ENCODE peak calls at places on chromosomes 5 and 9, in six cellular contexts. F is lower lobe of right lung, C is cardiac fibroblast, M is epithelial cell of esophagus, O is WERI-Rb-1, V is heart left ventricle. U is an unnamed sample.

GRCh38 chr9:130890124-130890523 is 6.5 kb downstream of the QRFP start:
- DNase-seq in C (no peak), V (no peak), M (no peak), F (no peak), O (no peak), U (no peak)

GRCh38 chr9:106953166-106953565 is 90.2 kb downstream of the ZNF462 start:
- DNase-seq in M (peak; percentile 31), O (no peak), V (no peak), C (peak; percentile 74), F (no peak), U (peak; percentile 62)

GRCh38 chr5:504326-505148 is 19.7 kb downstream of the SLC9A3 start:
- DNase-seq in M (no peak), C (no peak), O (no peak), V (no peak), F (no peak), U (no peak)

GRCh38 chr5:177066227-177066626 is 20.5 kb upstream of the FGFR4 start:
- DNase-seq in M (peak; percentile 26), F (no peak), V (no peak), C (no peak), O (no peak), U (no peak)

GRCh38 chr5:54902817-54903473 is 82.4 kb downstream of the ESM1 start:
- DNase-seq in F (no peak), O (no peak), V (no peak), M (no peak), C (peak; percentile 66), U (no peak)

GRCh38 chr5:53246042-53246836 is 136.7 kb upstream of the MOCS2 start:
- DNase-seq in O (no peak), V (no peak), M (peak; percentile 88), F (no peak), C (peak; percentile 80), U (no peak)

GRCh38 chr5:62093981-62094380 is 212.0 kb upstream of the KIF2A start:
- DNase-seq in O (peak; percentile 54), F (no peak), C (peak; percentile 5), V (no peak), M (no peak), U (no peak)

GRCh38 chr5:119166026-119166425 is 95.1 kb downstream of the DMXL1 start:
- DNase-seq in F (no peak), O (no peak), V (no peak), C (no peak), M (no peak), U (no peak)

GRCh38 chr5:3843691-3844090 is 248.1 kb downstream of the IRX1 start:
- DNase-seq in C (no peak), V (no peak), O (no peak), M (peak; percentile 20), F (no peak), U (no peak)

GRCh38 chr9:122526602-122527001 is 491 bp downstream of the OR1N1 start:
- DNase-seq in C (no peak), F (no peak), M (no peak), V (no peak), O (no peak), U (no peak)

GRCh38 chr9:2545881-2546490 is 75.6 kb upstream of the VLDLR start:
- DNase-seq in C (no peak), M (no peak), F (no peak), V (no peak), O (no peak), U (no peak)

GRCh38 chr5:90408571-90409317 is 812 bp downstream of the CETN3 start:
- DNase-seq in F (no peak), V (no peak), C (no peak), O (no peak), M (peak; percentile 62), U (no peak)

GRCh38 chr9:17191095-17191494 is 56.3 kb downstream of the CNTLN start:
- DNase-seq in O (no peak), C (peak; percentile 29), V (no peak), M (no peak), F (no peak), U (no peak)

GRCh38 chr5:72221099-72221498 is 98.9 kb downstream of the MRPS27 start:
- DNase-seq in V (no peak), C (no peak), F (no peak), O (no peak), M (no peak), U (no peak)

GRCh38 chr5:133219296-133219695 is 167.5 kb downstream of the HSPA4 start:
- DNase-seq in V (no peak), C (no peak), O (no peak), M (no peak), F (no peak), U (no peak)
- TF ChIP-seq CTCF in V (no peak), C (no peak), O (peak; percentile 26), M (no peak), F (no peak), U (no peak)

GRCh38 chr9:136728080-136728547 is 14.6 kb downstream of the LCN10 start:
- DNase-seq in F (peak; percentile 95), C (peak; percentile 89), V (peak; percentile 96), M (peak; percentile 86), O (peak; percentile 88), U (peak; percentile 20)
- TF ChIP-seq CTCF in F (peak; percentile 95), C (peak; percentile 52), V (peak; percentile 93), M (peak; percentile 54), O (peak; percentile 90), U (peak; percentile 93)

DNA sequence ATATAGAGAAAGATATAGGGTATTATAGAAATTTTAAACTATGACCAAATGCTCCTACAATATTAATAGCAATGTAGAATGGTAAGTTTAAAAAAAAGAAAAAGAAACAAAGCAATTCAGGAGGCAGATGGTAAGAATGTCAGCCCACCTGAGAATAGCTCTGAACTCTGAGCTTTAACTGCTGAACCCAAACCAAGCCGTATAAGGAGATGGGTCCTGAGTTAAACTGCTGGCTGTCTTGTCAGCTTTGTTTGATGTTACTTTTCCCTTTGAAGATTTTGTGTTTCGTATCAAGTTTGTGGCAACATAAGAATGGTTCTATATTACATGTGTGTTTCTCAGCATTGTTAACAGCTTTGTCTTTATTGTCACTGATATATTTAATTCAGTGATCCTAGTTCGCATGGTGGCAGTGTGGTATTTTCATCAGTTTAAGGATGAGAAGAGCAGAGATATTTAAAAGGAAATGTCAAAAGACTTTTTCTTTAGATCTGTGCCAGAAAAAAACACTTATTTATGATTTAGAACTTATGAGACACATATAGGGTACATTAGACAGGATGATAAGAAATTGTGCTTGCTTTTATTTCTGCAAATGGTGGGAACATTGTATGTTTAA is 390.1 kb downstream of the CCDC171 start:
- DNase-seq in C (peak; percentile 19), M (no peak), F (no peak), V (no peak), O (no peak), U (no peak)
- TF ChIP-seq CTCF in C (no peak), M (no peak), F (no peak), V (no peak), O (no peak), U (no peak)

GRCh38 chr5:175846332-175846731 is 25.0 kb upstream of the CPLX2 start:
- DNase-seq in F (no peak), M (no peak), V (no peak), C (no peak), O (no peak), U (no peak)

GRCh38 chr5:175849153-175849552 is 22.2 kb upstream of the CPLX2 start:
- DNase-seq in O (no peak), F (no peak), M (no peak), V (no peak), C (no peak), U (no peak)

GRCh38 chr5:175848676-175849075 is 22.7 kb upstream of the CPLX2 start:
- DNase-seq in C (no peak), V (no peak), O (no peak), F (no peak), M (no peak), U (no peak)

GRCh38 chr5:175847061-175847460 is 24.3 kb upstream of the CPLX2 start:
- DNase-seq in C (no peak), O (no peak), M (no peak), F (no peak), V (no peak), U (no peak)

GRCh38 chr5:175847503-175847902 is 23.9 kb upstream of the CPLX2 start:
- DNase-seq in M (no peak), F (no peak), V (no peak), C (peak; percentile 6), O (peak; percentile 67), U (no peak)
- TF ChIP-seq CTCF in M (no peak), F (no peak), V (no peak), C (peak; percentile 16), O (peak; percentile 78), U (no peak)

DNA sequence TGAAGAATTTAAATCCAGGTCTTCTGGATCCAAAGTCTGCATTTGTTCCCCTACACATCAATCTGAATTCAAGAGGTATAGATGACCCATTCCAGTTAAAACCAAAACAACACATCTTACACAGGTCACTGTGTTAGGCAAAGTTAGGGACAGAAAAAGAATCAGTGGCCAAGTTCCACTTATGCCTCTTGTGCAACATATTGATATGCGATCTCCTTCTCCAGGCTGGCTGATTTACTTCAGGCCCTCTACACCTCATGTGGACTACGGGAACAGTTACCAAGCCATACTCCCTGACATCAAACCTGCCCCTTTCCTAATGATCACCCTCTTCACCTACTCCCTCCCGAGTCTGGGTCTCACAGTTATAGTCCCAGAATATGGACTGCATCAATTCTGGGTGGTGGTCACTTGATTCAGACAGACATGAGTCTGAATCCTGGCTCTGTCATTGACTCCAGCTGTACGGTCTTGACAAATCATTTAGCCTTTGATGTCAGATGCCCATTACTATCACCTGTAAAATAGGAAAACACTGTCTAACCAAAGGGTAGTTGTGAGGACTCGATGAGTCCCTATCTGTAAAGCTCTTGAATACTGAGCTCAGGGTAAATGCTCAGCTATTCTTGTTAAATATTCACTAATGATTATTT is 26.0 kb downstream of the GOLGA1 start:
- DNase-seq in O (no peak), C (no peak), V (no peak), M (no peak), F (no peak), U (no peak)
- TF ChIP-seq CTCF in O (no peak), C (no peak), V (no peak), M (no peak), F (no peak), U (no peak)

GRCh38 chr5:28779161-28779754 is 1740.9 kb upstream of the CDH9 start:
- DNase-seq in M (peak; percentile 46), V (no peak), O (peak; percentile 17), C (no peak), F (no peak), U (peak; percentile 13)
- TF ChIP-seq CTCF in M (peak; percentile 66), V (no peak), O (peak; percentile 67), C (no peak), F (no peak), U (peak; percentile 42)

GRCh38 chr5:64768358-64769312 is at the start of the genes CWC27 and SREK1IP1:
- DNase-seq in M (peak; percentile 93), V (peak; percentile 88), C (peak; percentile 93), O (peak; percentile 88), F (peak; percentile 85), U (peak; percentile 75)
- TF ChIP-seq CTCF in M (peak; percentile 39), V (no peak), C (peak; percentile 43), O (peak; percentile 15), F (peak; percentile 20), U (no peak)

U was measured in Panc1.